ENCODE peak calls at places on chromosomes 13 and 19, in five cellular contexts. One of them, this sample, is unnamed.

GRCh38 chr13:31964168-31964567 is 67.4 kb upstream of the FRY start:
- DNase-seq in neural crest cell: no peak
- DNase-seq in endothelial cell: no peak
- DNase-seq in activated B cell treated with CpG ODN at 0.5 μM for 24 hours: no peak
- DNase-seq in Calu3: no peak
- DNase-seq in this sample: no peak

GRCh38 chr19:39398297-39398864 is 7.2 kb downstream of the MED29 start:
- DNase-seq in neural crest cell: no peak
- DNase-seq in activated B cell treated with CpG ODN at 0.5 μM for 24 hours: peak; percentile 60
- DNase-seq in Calu3: peak; percentile 74
- DNase-seq in endothelial cell: no peak
- DNase-seq in this sample: no peak

GRCh38 chr19:42594617-42595489 is at the start of gene CEACAM8:
- DNase-seq in endothelial cell: no peak
- DNase-seq in neural crest cell: no peak
- DNase-seq in activated B cell treated with CpG ODN at 0.5 μM for 24 hours: no peak
- DNase-seq in Calu3: no peak
- DNase-seq in this sample: no peak

GRCh38 chr19:7830272-7830771 is 304 bp downstream of the EVI5L start:
- DNase-seq in neural crest cell: no peak
- DNase-seq in activated B cell treated with CpG ODN at 0.5 μM for 24 hours: no peak
- DNase-seq in endothelial cell: no peak
- DNase-seq in Calu3: no peak
- DNase-seq in this sample: no peak

GRCh38 chr13:48750588-48751383 is 97.1 kb downstream of the CYSLTR2 start:
- DNase-seq in neural crest cell: no peak
- DNase-seq in endothelial cell: no peak
- DNase-seq in activated B cell treated with CpG ODN at 0.5 μM for 24 hours: no peak
- DNase-seq in Calu3: no peak
- DNase-seq in this sample: no peak

GRCh38 chr13:96473463-96474157 is 383.7 kb downstream of the HS6ST3 start:
- DNase-seq in Calu3: no peak
- DNase-seq in neural crest cell: no peak
- DNase-seq in activated B cell treated with CpG ODN at 0.5 μM for 24 hours: no peak
- DNase-seq in endothelial cell: no peak
- DNase-seq in this sample: no peak

GRCh38 chr19:44111910-44112463 is 1.2 kb upstream of the ZNF225 start:
- DNase-seq in activated B cell treated with CpG ODN at 0.5 μM for 24 hours: no peak
- DNase-seq in endothelial cell: peak; percentile 51
- DNase-seq in Calu3: no peak
- DNase-seq in neural crest cell: peak; percentile 4
- DNase-seq in this sample: no peak

GRCh38 chr19:4916292-4917082 is 7.2 kb downstream of the UHRF1 start:
- DNase-seq in neural crest cell: no peak
- DNase-seq in activated B cell treated with CpG ODN at 0.5 μM for 24 hours: peak; percentile 55
- DNase-seq in endothelial cell: no peak
- DNase-seq in Calu3: no peak
- DNase-seq in this sample: no peak

GRCh38 chr13:38415233-38415632 is 65.6 kb downstream of the UFM1 start:
- DNase-seq in neural crest cell: no peak
- DNase-seq in activated B cell treated with CpG ODN at 0.5 μM for 24 hours: no peak
- DNase-seq in endothelial cell: no peak
- DNase-seq in Calu3: no peak
- DNase-seq in this sample: no peak

GRCh38 chr19:18379803-18380747 is 5.9 kb upstream of the GDF15 start:
- DNase-seq in activated B cell treated with CpG ODN at 0.5 μM for 24 hours: no peak
- DNase-seq in neural crest cell: no peak
- DNase-seq in Calu3: peak; percentile 80
- DNase-seq in endothelial cell: no peak
- DNase-seq in this sample: peak; percentile 23

GRCh38 chr13:43036386-43037220 is 13.2 kb downstream of the DNAJC15 start:
- DNase-seq in activated B cell treated with CpG ODN at 0.5 μM for 24 hours: no peak
- DNase-seq in endothelial cell: no peak
- DNase-seq in neural crest cell: no peak
- DNase-seq in Calu3: no peak
- DNase-seq in this sample: no peak

GRCh38 chr19:57546513-57546912 is 13.2 kb downstream of the ZNF550 start:
- DNase-seq in neural crest cell: no peak
- DNase-seq in endothelial cell: no peak
- DNase-seq in activated B cell treated with CpG ODN at 0.5 μM for 24 hours: no peak
- DNase-seq in Calu3: no peak
- DNase-seq in this sample: no peak

GRCh38 chr13:105139380-105140285 is 1395.8 kb downstream of the EFNB2 start:
- DNase-seq in activated B cell treated with CpG ODN at 0.5 μM for 24 hours: peak; percentile 26
- DNase-seq in neural crest cell: no peak
- DNase-seq in endothelial cell: no peak
- DNase-seq in Calu3: no peak
- DNase-seq in this sample: no peak

GRCh38 chr19:19402656-19403372 is 2.7 kb upstream of the GATAD2A start:
- DNase-seq in Calu3: no peak
- DNase-seq in activated B cell treated with CpG ODN at 0.5 μM for 24 hours: no peak
- DNase-seq in neural crest cell: no peak
- DNase-seq in endothelial cell: no peak
- DNase-seq in this sample: no peak

GRCh38 chr13:99431927-99432636 is 69.2 kb upstream of the TM9SF2 start:
- DNase-seq in neural crest cell: no peak
- DNase-seq in endothelial cell: no peak
- DNase-seq in Calu3: no peak
- DNase-seq in activated B cell treated with CpG ODN at 0.5 μM for 24 hours: peak; percentile 51
- DNase-seq in this sample: no peak

GRCh38 chr13:74571811-74572210 is 437.6 kb upstream of the KLF12 start:
- DNase-seq in neural crest cell: no peak
- DNase-seq in activated B cell treated with CpG ODN at 0.5 μM for 24 hours: no peak
- DNase-seq in Calu3: no peak
- DNase-seq in endothelial cell: no peak
- DNase-seq in this sample: no peak

GRCh38 chr13:74203576-74203975 is 69.4 kb upstream of the KLF12 start:
- DNase-seq in neural crest cell: no peak
- DNase-seq in activated B cell treated with CpG ODN at 0.5 μM for 24 hours: no peak
- DNase-seq in Calu3: no peak
- DNase-seq in endothelial cell: no peak
- DNase-seq in this sample: no peak

GRCh38 chr13:76016799-76017198 is 380.7 kb downstream of the LMO7 start:
- DNase-seq in activated B cell treated with CpG ODN at 0.5 μM for 24 hours: no peak
- DNase-seq in neural crest cell: no peak
- DNase-seq in Calu3: peak; percentile 9
- DNase-seq in endothelial cell: peak; percentile 51
- DNase-seq in this sample: no peak

GRCh38 chr19:5220361-5220760 is 120.3 kb downstream of the PTPRS start:
- DNase-seq in activated B cell treated with CpG ODN at 0.5 μM for 24 hours: no peak
- DNase-seq in neural crest cell: no peak
- DNase-seq in Calu3: no peak
- DNase-seq in endothelial cell: no peak
- DNase-seq in this sample: no peak

GRCh38 chr19:17671906-17672305 is 16.2 kb downstream of the UNC13A start:
- DNase-seq in neural crest cell: peak; percentile 11
- DNase-seq in activated B cell treated with CpG ODN at 0.5 μM for 24 hours: no peak
- DNase-seq in endothelial cell: peak; percentile 29
- DNase-seq in Calu3: peak; percentile 40
- DNase-seq in this sample: no peak

GRCh38 chr19:44566984-44567383 is 37.5 kb upstream of the CEACAM20 start:
- DNase-seq in endothelial cell: no peak
- DNase-seq in Calu3: no peak
- DNase-seq in activated B cell treated with CpG ODN at 0.5 μM for 24 hours: no peak
- DNase-seq in neural crest cell: no peak
- DNase-seq in this sample: no peak

GRCh38 chr19:19409235-19410030 is 4.0 kb downstream of the GATAD2A start:
- DNase-seq in activated B cell treated with CpG ODN at 0.5 μM for 24 hours: no peak
- DNase-seq in neural crest cell: no peak
- DNase-seq in endothelial cell: no peak
- DNase-seq in Calu3: peak; percentile 21
- DNase-seq in this sample: no peak

GRCh38 chr19:6761053-6761676 is 6.1 kb downstream of the SH2D3A start:
- DNase-seq in endothelial cell: no peak
- DNase-seq in Calu3: no peak
- DNase-seq in activated B cell treated with CpG ODN at 0.5 μM for 24 hours: no peak
- DNase-seq in neural crest cell: no peak
- DNase-seq in this sample: no peak

GRCh38 chr19:11873762-11874161 is 13.8 kb upstream of the ZNF69 start:
- DNase-seq in neural crest cell: no peak
- DNase-seq in activated B cell treated with CpG ODN at 0.5 μM for 24 hours: no peak
- DNase-seq in Calu3: no peak
- DNase-seq in endothelial cell: no peak
- DNase-seq in this sample: no peak

GRCh38 chr13:33353210-33353609 is 67.7 kb upstream of the STARD13 start:
- DNase-seq in endothelial cell: no peak
- DNase-seq in Calu3: no peak
- DNase-seq in activated B cell treated with CpG ODN at 0.5 μM for 24 hours: peak; percentile 17
- DNase-seq in neural crest cell: no peak
- DNase-seq in this sample: no peak

GRCh38 chr13:19059016-19059780 is 122.4 kb downstream of the TUBA3C start:
- DNase-seq in neural crest cell: no peak
- DNase-seq in Calu3: no peak
- DNase-seq in activated B cell treated with CpG ODN at 0.5 μM for 24 hours: no peak
- DNase-seq in endothelial cell: no peak
- DNase-seq in this sample: no peak

GRCh38 chr13:52779028-52779612 is 39.5 kb upstream of the CNMD start:
- DNase-seq in endothelial cell: no peak
- DNase-seq in activated B cell treated with CpG ODN at 0.5 μM for 24 hours: no peak
- DNase-seq in Calu3: no peak
- DNase-seq in neural crest cell: peak; percentile 33
- DNase-seq in this sample: no peak

GRCh38 chr19:40136818-40137217 is 46.1 kb upstream of the ZNF780A start:
- DNase-seq in Calu3: no peak
- DNase-seq in endothelial cell: no peak
- DNase-seq in neural crest cell: no peak
- DNase-seq in activated B cell treated with CpG ODN at 0.5 μM for 24 hours: no peak
- DNase-seq in this sample: no peak

GRCh38 chr13:63567031-63567430 is 2151.4 kb upstream of the PCDH20 start:
- DNase-seq in activated B cell treated with CpG ODN at 0.5 μM for 24 hours: no peak
- DNase-seq in neural crest cell: no peak
- DNase-seq in Calu3: no peak
- DNase-seq in endothelial cell: no peak
- DNase-seq in this sample: no peak

GRCh38 chr13:112791662-112792440 is 102.0 kb downstream of the ATP11A start:
- DNase-seq in endothelial cell: no peak
- DNase-seq in Calu3: no peak
- DNase-seq in activated B cell treated with CpG ODN at 0.5 μM for 24 hours: no peak
- DNase-seq in neural crest cell: no peak
- DNase-seq in this sample: no peak

GRCh38 chr19:9672893-9673292 is 2.0 kb downstream of the ZNF562 start:
- DNase-seq in activated B cell treated with CpG ODN at 0.5 μM for 24 hours: no peak
- DNase-seq in neural crest cell: no peak
- DNase-seq in endothelial cell: no peak
- DNase-seq in Calu3: peak; percentile 1
- DNase-seq in this sample: no peak

GRCh38 chr13:97567510-97568243 is 133.7 kb downstream of the RAP2A start:
- DNase-seq in neural crest cell: no peak
- DNase-seq in endothelial cell: peak; percentile 11
- DNase-seq in activated B cell treated with CpG ODN at 0.5 μM for 24 hours: no peak
- DNase-seq in Calu3: peak; percentile 47
- DNase-seq in this sample: no peak

GRCh38 chr13:73809561-73809960 is 324.6 kb downstream of the KLF12 start:
- DNase-seq in endothelial cell: no peak
- DNase-seq in neural crest cell: no peak
- DNase-seq in activated B cell treated with CpG ODN at 0.5 μM for 24 hours: no peak
- DNase-seq in Calu3: no peak
- DNase-seq in this sample: no peak

GRCh38 chr13:42574011-42574410 is at the start of gene TNFSF11:
- DNase-seq in activated B cell treated with CpG ODN at 0.5 μM for 24 hours: peak; percentile 20
- DNase-seq in endothelial cell: peak; percentile 30
- DNase-seq in Calu3: no peak
- DNase-seq in neural crest cell: no peak
- DNase-seq in this sample: no peak

GRCh38 chr13:44068737-44069136 is 189.0 kb downstream of the LACC1 start:
- DNase-seq in neural crest cell: no peak
- DNase-seq in endothelial cell: no peak
- DNase-seq in activated B cell treated with CpG ODN at 0.5 μM for 24 hours: no peak
- DNase-seq in Calu3: no peak
- DNase-seq in this sample: no peak

GRCh38 chr19:33193864-33194362 is at the start of gene LRP3:
- DNase-seq in activated B cell treated with CpG ODN at 0.5 μM for 24 hours: no peak
- DNase-seq in Calu3: no peak
- DNase-seq in neural crest cell: peak; percentile 43
- DNase-seq in endothelial cell: no peak
- DNase-seq in this sample: peak; percentile 43

GRCh38 chr13:35923347-35923746 is 207.8 kb downstream of the DCLK1 start:
- DNase-seq in neural crest cell: no peak
- DNase-seq in Calu3: no peak
- DNase-seq in endothelial cell: no peak
- DNase-seq in activated B cell treated with CpG ODN at 0.5 μM for 24 hours: no peak
- DNase-seq in this sample: no peak

GRCh38 chr13:94073006-94073744 is 406.3 kb downstream of the DCT start:
- DNase-seq in neural crest cell: no peak
- DNase-seq in activated B cell treated with CpG ODN at 0.5 μM for 24 hours: no peak
- DNase-seq in Calu3: no peak
- DNase-seq in endothelial cell: no peak
- DNase-seq in this sample: no peak

GRCh38 chr13:113017506-113018215 is 48.6 kb downstream of the MCF2L start:
- DNase-seq in activated B cell treated with CpG ODN at 0.5 μM for 24 hours: no peak
- DNase-seq in neural crest cell: no peak
- DNase-seq in Calu3: no peak
- DNase-seq in endothelial cell: no peak
- DNase-seq in this sample: no peak

GRCh38 chr19:52453324-52454094 is at the start of gene ZNF578:
- DNase-seq in activated B cell treated with CpG ODN at 0.5 μM for 24 hours: peak; percentile 28
- DNase-seq in endothelial cell: no peak
- DNase-seq in Calu3: no peak
- DNase-seq in neural crest cell: no peak
- DNase-seq in this sample: no peak
- TF ChIP-seq CTCF in activated B cell treated with CpG ODN at 0.5 μM for 24 hours: no peak
- TF ChIP-seq CTCF in endothelial cell: no peak
- TF ChIP-seq CTCF in Calu3: no peak
- TF ChIP-seq CTCF in neural crest cell: no peak
- TF ChIP-seq CTCF in this sample: no peak

GRCh38 chr19:1177322-1178114 is 3.5 kb upstream of the SBNO2 start:
- DNase-seq in neural crest cell: no peak
- DNase-seq in activated B cell treated with CpG ODN at 0.5 μM for 24 hours: no peak
- DNase-seq in endothelial cell: no peak
- DNase-seq in Calu3: peak; percentile 70
- DNase-seq in this sample: no peak
- TF ChIP-seq CTCF in neural crest cell: no peak
- TF ChIP-seq CTCF in activated B cell treated with CpG ODN at 0.5 μM for 24 hours: no peak
- TF ChIP-seq CTCF in endothelial cell: no peak
- TF ChIP-seq CTCF in Calu3: no peak
- TF ChIP-seq CTCF in this sample: no peak

GRCh38 chr19:41377977-41378707 is 1.8 kb downstream of the TMEM91 start:
- DNase-seq in endothelial cell: peak; percentile 46
- DNase-seq in activated B cell treated with CpG ODN at 0.5 μM for 24 hours: no peak
- DNase-seq in Calu3: no peak
- DNase-seq in neural crest cell: peak; percentile 15
- DNase-seq in this sample: no peak
- TF ChIP-seq CTCF in endothelial cell: peak; percentile 23
- TF ChIP-seq CTCF in activated B cell treated with CpG ODN at 0.5 μM for 24 hours: no peak
- TF ChIP-seq CTCF in Calu3: no peak
- TF ChIP-seq CTCF in neural crest cell: peak; percentile 34
- TF ChIP-seq CTCF in this sample: peak; percentile 27

GRCh38 chr13:71067164-71067815 is 799.7 kb downstream of the DACH1 start:
- DNase-seq in activated B cell treated with CpG ODN at 0.5 μM for 24 hours: no peak
- DNase-seq in endothelial cell: no peak
- DNase-seq in neural crest cell: no peak
- DNase-seq in Calu3: no peak
- DNase-seq in this sample: no peak
- TF ChIP-seq CTCF in activated B cell treated with CpG ODN at 0.5 μM for 24 hours: no peak
- TF ChIP-seq CTCF in endothelial cell: no peak
- TF ChIP-seq CTCF in neural crest cell: peak; percentile 27
- TF ChIP-seq CTCF in Calu3: no peak
- TF ChIP-seq CTCF in this sample: peak; percentile 50